ENCODE peak calls at places on chromosomes 2 and 18, in seven cellular contexts. G is fibroblast of gingiva; J is A172; T is lung microvascular endothelial cell; C is epithelial cell of esophagus; A is adrenal gland; K is stimulated activated naive CD8-positive, alpha-beta T cell treated with anti-CD3 and anti-CD28 coated beads, Interleukin-15, amount 100 ng/mL, for 72 hours. H is an unnamed sample.

GRCh38 chr2:173661586-173661985 is 303.6 kb downstream of the SP3 start:
- DNase-seq in G (no peak), C (no peak), K (no peak), T (no peak), A (no peak), J (no peak), H (no peak)

GRCh38 chr2:189486237-189486770 is 45.0 kb downstream of the WDR75 start:
- DNase-seq in K (no peak), C (peak), T (no peak), A (no peak), J (no peak), G (no peak), H (no peak)

GRCh38 chr2:159177957-159178356 is 108.5 kb downstream of the WDSUB1 start:
- DNase-seq in K (no peak), T (no peak), C (no peak), G (no peak), J (no peak), A (no peak), H (no peak)

GRCh38 chr2:226888971-226889370 is 53.1 kb downstream of the RHBDD1 start:
- DNase-seq in A (no peak), T (no peak), C (no peak), K (no peak), G (no peak), J (no peak), H (no peak)

GRCh38 chr2:231928901-231929725 is 2.9 kb upstream of the NPPC start:
- DNase-seq in A (no peak), C (no peak), K (no peak), G (no peak), T (no peak), J (no peak), H (no peak)

GRCh38 chr2:56008661-56009411 is 85.3 kb upstream of the EFEMP1 start:
- DNase-seq in T (peak), A (peak), K (no peak), J (peak), G (peak), C (peak), H (no peak)

GRCh38 chr2:68730828-68731227 is 3.8 kb upstream of the ARHGAP25 start:
- DNase-seq in T (peak), A (no peak), J (peak), G (no peak), C (peak), K (no peak), H (no peak)

GRCh38 chr2:7607774-7608173 is 690.6 kb downstream of the RNF144A start:
- DNase-seq in A (no peak), J (no peak), C (no peak), T (no peak), G (no peak), K (no peak), H (no peak)

GRCh38 chr2:215767625-215768024 is 245.7 kb downstream of the MREG start:
- DNase-seq in T (no peak), A (no peak), J (no peak), C (no peak), G (no peak), K (no peak), H (no peak)

GRCh38 chr2:128271186-128271890 is 47.3 kb downstream of the HS6ST1 start:
- DNase-seq in J (no peak), T (no peak), A (no peak), C (no peak), G (no peak), K (no peak), H (no peak)

GRCh38 chr2:231030725-231031124 is 6.6 kb upstream of the C2orf72 start:
- DNase-seq in K (no peak), J (no peak), T (no peak), A (no peak), C (no peak), G (no peak), H (no peak)

GRCh38 chr2:85578243-85579180 is 1.1 kb downstream of the VAMP8 start:
- DNase-seq in G (no peak), J (no peak), A (peak), T (no peak), K (no peak), C (no peak), H (peak)

GRCh38 chr18:6210349-6211173 is 204.2 kb downstream of the L3MBTL4 start:
- DNase-seq in K (no peak), J (no peak), C (no peak), G (no peak), T (no peak), A (no peak), H (no peak)

GRCh38 chr2:105629634-105630033 is 115.1 kb upstream of the NCK2 start:
- DNase-seq in K (no peak), T (no peak), G (no peak), J (no peak), A (no peak), C (no peak), H (peak)

GRCh38 chr2:209663149-209663548 is 108.5 kb upstream of the UNC80 start:
- DNase-seq in C (peak), A (peak), K (no peak), G (no peak), J (peak), T (peak), H (peak)

GRCh38 chr2:47996808-47997207 is 90.5 kb upstream of the FBXO11 start:
- DNase-seq in K (no peak), J (no peak), C (no peak), A (no peak), G (no peak), T (no peak), H (no peak)

GRCh38 chr2:233119123-233119522 is 59.0 kb downstream of the INPP5D start:
- DNase-seq in G (no peak), J (no peak), C (no peak), T (no peak), A (no peak), K (no peak), H (no peak)

GRCh38 chr2:241857572-241858121 is 1.0 kb downstream of the PDCD1 start:
- DNase-seq in T (no peak), K (no peak), C (no peak), G (no peak), A (no peak), J (no peak), H (no peak)

GRCh38 chr2:110804915-110805314 is 72.5 kb downstream of the ACOXL start:
- DNase-seq in T (no peak), J (no peak), G (no peak), K (peak), C (no peak), A (no peak), H (no peak)

GRCh38 chr2:218332920-218333645 is 23.6 kb upstream of the CATIP start:
- DNase-seq in C (no peak), G (no peak), A (no peak), J (no peak), K (no peak), T (no peak), H (peak)

GRCh38 chr18:46480187-46480586 is 176.8 kb downstream of the LOXHD1 start:
- DNase-seq in C (no peak), J (no peak), G (no peak), A (no peak), K (no peak), T (no peak), H (no peak)

GRCh38 chr2:66515743-66516142 is 80.8 kb downstream of the MEIS1 start:
- DNase-seq in K (no peak), C (peak), T (peak), G (no peak), A (no peak), J (no peak), H (no peak)

GRCh38 chr18:8601277-8602032 is 7.8 kb upstream of the RAB12 start:
- DNase-seq in A (no peak), T (no peak), K (no peak), C (peak), G (no peak), J (no peak), H (peak)

GRCh38 chr2:141316606-141317005 is 814.2 kb downstream of the LRP1B start:
- DNase-seq in G (no peak), J (peak), T (no peak), C (no peak), K (no peak), A (no peak), H (no peak)

GRCh38 chr2:98605076-98605475 is 3.2 kb downstream of the COA5 start:
- DNase-seq in K (no peak), A (no peak), C (no peak), J (no peak), T (no peak), G (no peak), H (no peak)

GRCh38 chr2:169768262-169768995 is 30.2 kb upstream of the SSB start:
- DNase-seq in G (no peak), A (no peak), T (peak), C (peak), K (peak), J (no peak), H (no peak)

GRCh38 chr2:112751451-112752197 is 12.8 kb downstream of the CKAP2L start:
- DNase-seq in A (no peak), J (no peak), C (no peak), K (no peak), G (no peak), T (peak), H (no peak)

GRCh38 chr18:72866901-72867701 is 686 bp downstream of the NETO1 start:
- DNase-seq in G (peak), A (no peak), T (no peak), C (peak), K (no peak), J (no peak), H (no peak)

GRCh38 chr2:8489221-8489620 is 192.6 kb upstream of the ID2 start:
- DNase-seq in T (no peak), J (no peak), C (no peak), A (no peak), K (no peak), G (no peak), H (no peak)

GRCh38 chr2:215506604-215506990 is 70.7 kb upstream of the FN1 start:
- DNase-seq in C (peak), A (no peak), K (no peak), G (no peak), J (no peak), T (no peak), H (no peak)

GRCh38 chr18:49238433-49239042 is 221.9 kb downstream of the DYM start:
- DNase-seq in C (peak), T (peak), J (peak), G (no peak), K (peak), A (no peak), H (peak)

GRCh38 chr2:170656669-170657068 is 58.5 kb upstream of the SP5 start:
- DNase-seq in T (no peak), K (no peak), A (no peak), C (no peak), G (no peak), J (no peak), H (no peak)

GRCh38 chr2:19611491-19612332 is 253.3 kb upstream of the OSR1 start:
- DNase-seq in T (peak), J (peak), C (peak), G (peak), A (no peak), K (no peak), H (no peak)

GRCh38 chr2:144625216-144626010 is 105.5 kb upstream of the ZEB2 start:
- DNase-seq in C (peak), J (no peak), T (no peak), G (no peak), A (no peak), K (no peak), H (no peak)